ENCODE peak calls at places on chromosomes 5 and 9, in four cellular contexts. I is K562, B is HCT116, X is H1. D is an unnamed sample.

GRCh38 chr5:80620206-80620605 is 34.2 kb upstream of the MSH3 start:
- DNase-seq in I (no peak), B (no peak), X (no peak), D (no peak)

GRCh38 chr9:34611251-34611810 is 566 bp downstream of the RPP25L start:
- DNase-seq in I (no peak), B (no peak), X (no peak), D (no peak)

GRCh38 chr9:83198336-83198735 is 135.4 kb upstream of the RASEF start:
- DNase-seq in I (no peak), B (no peak), X (no peak), D (no peak)

GRCh38 chr9:127183814-127184582 is 61.6 kb upstream of the ANGPTL2 start:
- DNase-seq in I (no peak), B (no peak), X (no peak), D (no peak)

GRCh38 chr9:115733318-115733717 is 420.3 kb upstream of the PAPPA start:
- DNase-seq in I (no peak), B (no peak), X (no peak), D (no peak)

GRCh38 chr5:55829956-55830355 is 21.2 kb upstream of the IL31RA start:
- DNase-seq in I (no peak), B (no peak), X (no peak), D (no peak)

GRCh38 chr5:81808106-81808505 is 57.2 kb upstream of the SSBP2 start:
- DNase-seq in I (no peak), B (no peak), X (no peak), D (no peak)

GRCh38 chr5:10297646-10298204 is 10.0 kb downstream of the CMBL start:
- DNase-seq in I (no peak), B (no peak), X (no peak), D (no peak)

GRCh38 chr9:92191801-92192200 is 76.6 kb upstream of the SPTLC1 start:
- DNase-seq in I (no peak), B (no peak), X (no peak), D (no peak)

GRCh38 chr5:115374057-115374775 is 77.8 kb upstream of the CCDC112 start:
- DNase-seq in I (no peak), B (no peak), X (no peak), D (peak; percentile 56)

GRCh38 chr9:116275418-116276295 is 122.1 kb downstream of the PAPPA start:
- DNase-seq in I (no peak), B (no peak), X (no peak), D (no peak)

GRCh38 chr9:23254404-23255184 is 571.4 kb downstream of the ELAVL2 start:
- DNase-seq in I (no peak), B (no peak), X (no peak), D (no peak)

GRCh38 chr5:51382759-51383493 is at the start of gene ISL1:
- DNase-seq in I (peak; percentile 26), B (peak; percentile 57), X (peak; percentile 88), D (no peak)

GRCh38 chr5:122463221-122463620 is 151.2 kb downstream of the SNCAIP start:
- DNase-seq in I (no peak), B (no peak), X (no peak), D (no peak)

GRCh38 chr9:116141864-116142561 is 11.6 kb upstream of the PAPPA start:
- DNase-seq in I (no peak), B (no peak), X (no peak), D (no peak)

GRCh38 chr5:65721050-65721774 is 697 bp downstream of the SGTB start:
- DNase-seq in I (peak; percentile 16), B (no peak), X (no peak), D (peak; percentile 18)

GRCh38 chr5:93677344-93678021 is 63.9 kb downstream of the POU5F2 start:
- DNase-seq in I (no peak), B (peak; percentile 42), X (no peak), D (no peak)

GRCh38 chr5:35198096-35198495 is 32.2 kb downstream of the PRLR start:
- DNase-seq in I (no peak), B (no peak), X (no peak), D (peak; percentile 83)

GRCh38 chr5:73786043-73786831 is 160.2 kb downstream of the ARHGEF28 start:
- DNase-seq in I (no peak), B (no peak), X (no peak), D (no peak)

GRCh38 chr5:45507174-45507573 is 189.0 kb downstream of the HCN1 start:
- DNase-seq in I (no peak), B (no peak), X (no peak), D (no peak)

DNA sequence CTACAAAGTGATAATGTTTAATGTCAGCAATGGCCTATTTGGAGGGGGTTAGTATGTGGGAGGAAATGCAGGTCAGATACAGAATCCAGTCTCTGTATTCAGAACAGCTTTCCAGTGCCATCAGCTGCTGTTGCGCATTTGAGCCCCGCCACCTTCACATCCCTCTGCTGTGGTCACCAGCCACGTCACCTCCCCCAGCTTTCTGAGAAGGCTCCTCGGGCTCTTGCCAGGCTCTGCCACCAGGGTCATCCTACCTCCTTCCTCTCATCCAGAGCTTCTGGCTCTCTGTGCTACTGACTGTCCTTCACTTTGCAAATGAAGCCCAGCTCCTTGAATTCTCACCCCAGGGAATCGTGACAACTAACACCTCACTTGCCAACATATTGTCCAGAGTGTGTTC is 138.8 kb downstream of the PIK3R1 start:
- DNase-seq in I (no peak), B (no peak), X (no peak), D (no peak)
- TF ChIP-seq JUND in I (no peak), B (no peak), X (no peak), D (no peak)

GRCh38 chr5:1504617-1505016 is 19.1 kb downstream of the LPCAT1 start:
- DNase-seq in I (no peak), B (no peak), X (no peak), D (no peak)

GRCh38 chr5:1502046-1502736 is 21.6 kb downstream of the LPCAT1 start:
- DNase-seq in I (peak; percentile 83), B (no peak), X (no peak), D (no peak)

GRCh38 chr5:1502737-1503120 is 21.0 kb downstream of the LPCAT1 start:
- DNase-seq in I (no peak), B (no peak), X (no peak), D (no peak)

GRCh38 chr5:1504244-1504595 is 19.5 kb downstream of the LPCAT1 start:
- DNase-seq in I (no peak), B (no peak), X (no peak), D (no peak)

GRCh38 chr5:1503301-1504243 is 20.2 kb downstream of the LPCAT1 start:
- DNase-seq in I (peak; percentile 32), B (no peak), X (no peak), D (no peak)
- TF ChIP-seq JUND in I (no peak), B (no peak), X (no peak), D (no peak)

GRCh38 chr5:14243768-14244167 is 100.6 kb downstream of the TRIO start:
- DNase-seq in I (no peak), B (no peak), X (no peak), D (no peak)
- TF ChIP-seq JUND in I (no peak), B (no peak), X (no peak), D (no peak)

GRCh38 chr5:180212363-180213255 is 3.6 kb upstream of the RASGEF1C start:
- DNase-seq in I (no peak), B (no peak), X (no peak), D (no peak)
- TF ChIP-seq JUND in I (no peak), B (no peak), X (no peak), D (no peak)

GRCh38 chr5:180820788-180821321 is 18.2 kb upstream of the MGAT1 start:
- DNase-seq in I (no peak), B (no peak), X (no peak), D (no peak)
- TF ChIP-seq JUND in I (no peak), B (no peak), X (no peak), D (no peak)

GRCh38 chr9:97873877-97874276 is 20.9 kb downstream of the FOXE1 start:
- DNase-seq in I (no peak), B (no peak), X (peak; percentile 35), D (no peak)
- TF ChIP-seq JUND in I (peak; percentile 39), B (peak; percentile 10), X (no peak), D (no peak)

GRCh38 chr5:132464155-132464939 is 26.2 kb downstream of the IRF1 start:
- DNase-seq in I (no peak), B (no peak), X (no peak), D (peak; percentile 58)
- TF ChIP-seq JUND in I (no peak), B (no peak), X (no peak), D (no peak)

DNA sequence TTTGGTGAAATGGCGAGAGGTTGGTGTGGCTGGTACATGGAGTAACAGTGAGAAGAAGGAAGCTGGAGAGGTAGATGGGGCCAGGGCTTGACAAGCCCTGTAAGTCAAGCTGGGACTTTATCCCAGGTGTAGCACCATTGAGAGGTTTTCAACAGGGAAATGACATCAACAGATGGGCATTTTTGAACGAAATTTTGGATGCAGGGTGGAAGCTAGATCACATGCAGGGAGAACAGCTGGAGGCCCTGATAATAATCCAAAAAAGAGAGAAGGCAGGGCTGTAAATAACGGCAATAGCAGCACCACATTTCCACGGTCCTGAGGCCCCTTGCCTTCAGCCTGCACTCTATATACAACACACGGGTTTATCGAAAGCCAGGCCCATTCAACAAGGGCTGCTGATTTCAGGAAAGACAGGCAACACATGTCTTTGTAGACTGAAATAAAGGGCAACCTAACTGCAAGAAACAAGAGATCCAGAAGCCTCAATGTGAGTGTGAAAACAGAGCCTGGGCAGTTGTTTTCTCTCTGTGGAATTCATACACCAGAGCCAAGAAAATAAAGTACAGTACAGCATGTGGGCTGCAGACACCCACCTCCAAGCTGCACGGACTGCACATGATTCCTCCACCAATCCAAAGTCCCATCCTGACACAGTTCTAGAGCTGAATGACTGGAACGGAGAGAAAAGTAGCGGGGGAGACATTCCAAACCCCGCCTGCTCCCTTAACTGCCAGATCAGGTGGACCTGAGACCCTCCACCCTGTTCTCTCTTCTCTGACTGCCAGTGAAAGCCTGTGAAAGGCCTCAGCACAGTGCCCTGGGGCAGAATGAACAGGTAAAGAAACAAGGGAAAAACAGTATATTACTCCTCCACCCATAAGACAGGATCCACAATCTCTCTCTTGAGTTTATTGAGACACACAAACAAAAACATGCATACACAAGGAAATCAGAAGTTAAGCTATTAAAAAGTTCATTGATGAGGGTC is 36.3 kb downstream of the KLHL3 start:
- DNase-seq in I (no peak), B (no peak), X (no peak), D (no peak)
- TF ChIP-seq JUND in I (no peak), B (no peak), X (no peak), D (no peak)

DNA sequence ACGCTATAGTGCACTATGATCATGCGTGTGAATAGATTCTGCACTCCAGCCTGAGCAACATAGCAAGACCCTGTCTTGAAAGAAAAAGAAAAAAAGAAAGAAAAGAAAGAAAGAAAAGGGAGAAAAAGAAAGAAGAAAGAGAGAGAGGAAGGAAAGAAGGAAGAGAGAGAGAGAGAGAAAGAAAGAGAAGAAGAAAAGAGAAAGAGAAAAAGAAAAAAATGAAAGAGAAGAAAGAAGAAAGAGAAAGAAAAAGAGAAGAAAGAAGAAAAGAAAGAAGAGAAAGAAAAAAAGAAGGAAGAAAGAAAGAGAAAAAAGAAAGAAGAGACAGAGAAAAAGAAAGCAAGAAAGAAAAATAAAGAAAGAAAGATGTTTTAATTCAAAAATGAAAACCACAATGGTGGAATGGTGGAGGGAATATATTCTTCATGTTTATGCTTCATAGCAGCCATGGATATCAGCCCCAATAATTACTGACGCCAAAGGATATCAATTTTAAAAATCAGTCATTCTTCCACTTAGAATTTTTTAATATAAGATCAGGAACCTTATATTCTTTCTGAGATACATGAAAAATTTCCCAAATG is 168.7 kb upstream of the TBCA start:
- DNase-seq in I (no peak), B (no peak), X (no peak), D (no peak)
- TF ChIP-seq JUND in I (no peak), B (no peak), X (no peak), D (no peak)

D was measured in T47D.